ENCODE peak calls at places on chromosomes 12 and 14, in nine cellular contexts. H is activated CD4-positive, alpha-beta T cell treated with anti-CD3 and anti-CD28 coated beads for 48 hours; V is iPS DF 6.9; Q is right cardiac atrium; W is RPMI8226; N is fibroblast of the aortic adventitia; A is stimulated activated CD8-positive, alpha-beta memory T cell treated with anti-CD3 and anti-CD28 coated beads, Interleukin-12 subunit alpha, Interleukin-12 subunit beta, amount 100 ng/mL, for 4 hours; D is hepatocyte; O is C1 segment of cervical spinal cord. G is an unnamed sample.

GRCh38 chr12:89389755-89390661 is 37.7 kb upstream of the DUSP6 start:
- DNase-seq in Q (no peak), O (no peak), V (no peak), N (peak), W (no peak), A (no peak), H (peak), D (peak), G (no peak)

GRCh38 chr12:4157122-4157521 is 116.4 kb upstream of the CCND2 start:
- DNase-seq in N (no peak), V (no peak), Q (no peak), O (no peak), D (no peak), W (no peak), H (no peak), A (no peak), G (no peak)

GRCh38 chr12:45675534-45675933 is 54.0 kb upstream of the ARID2 start:
- DNase-seq in H (no peak), Q (no peak), A (no peak), N (no peak), D (no peak), W (no peak), V (no peak), O (no peak), G (no peak)

GRCh38 chr12:47808049-47808448 is 11.7 kb downstream of the HDAC7 start:
- DNase-seq in V (no peak), H (peak), O (no peak), W (peak), D (peak), A (peak), Q (peak), N (no peak), G (peak)

GRCh38 chr12:16076553-16076952 is 165.4 kb downstream of the DERA start:
- DNase-seq in N (peak), V (peak), W (peak), O (no peak), Q (no peak), H (no peak), A (no peak), D (peak), G (peak)

GRCh38 chr12:119613319-119613936 is 19.9 kb downstream of the TMEM233 start:
- DNase-seq in A (no peak), D (peak), N (peak), O (no peak), W (no peak), V (no peak), Q (no peak), H (no peak), G (no peak)

GRCh38 chr14:90599748-90600507 is 203.1 kb downstream of the CALM1 start:
- DNase-seq in Q (no peak), O (no peak), A (no peak), H (no peak), W (peak), N (peak), V (no peak), D (peak), G (no peak)

GRCh38 chr12:132474237-132474741 is 15.7 kb upstream of the FBRSL1 start:
- DNase-seq in V (no peak), Q (peak), W (no peak), N (no peak), O (no peak), H (no peak), A (no peak), D (no peak), G (peak)

GRCh38 chr12:26196424-26196722 is 1.0 kb downstream of the SSPN start:
- DNase-seq in O (no peak), W (no peak), D (peak), Q (no peak), A (no peak), H (no peak), V (no peak), N (no peak), G (no peak)

GRCh38 chr12:11893998-11894397 is 176.7 kb upstream of the BCL2L14 start:
- DNase-seq in N (no peak), D (no peak), Q (no peak), V (no peak), H (no peak), W (no peak), O (no peak), A (no peak), G (peak)

GRCh38 chr14:100911665-100912316 is 8.3 kb upstream of the RTL1 start:
- DNase-seq in H (no peak), O (no peak), W (no peak), A (no peak), V (no peak), Q (no peak), D (no peak), N (no peak), G (no peak)

GRCh38 chr12:53048033-53048779 is 1.7 kb upstream of the TNS2 start:
- DNase-seq in H (no peak), V (no peak), Q (peak), N (no peak), D (peak), O (peak), W (no peak), A (no peak), G (peak)

GRCh38 chr12:57127710-57128518 is at the start of gene LRP1:
- DNase-seq in Q (peak), H (peak), D (peak), N (peak), V (no peak), W (peak), O (peak), A (peak), G (peak)

GRCh38 chr14:56422703-56423213 is 156.8 kb upstream of the TMEM260 start:
- DNase-seq in V (peak), W (peak), D (peak), N (peak), Q (peak), H (peak), O (no peak), A (no peak), G (peak)

GRCh38 chr14:102523200-102524025 is 13.8 kb upstream of the ANKRD9 start:
- DNase-seq in Q (peak), H (no peak), W (no peak), D (peak), N (no peak), A (no peak), O (no peak), V (no peak), G (no peak)

GRCh38 chr14:74697543-74697942 is 15.3 kb downstream of the AREL1 start:
- DNase-seq in A (no peak), V (no peak), D (no peak), N (peak), Q (no peak), H (no peak), O (no peak), W (no peak), G (no peak)

G was measured in NAMALWA.